ENCODE peak calls at places on chromosomes 7 and 10, in six cellular contexts. D, B, J, C, Y and Z are unnamed samples.

GRCh38 chr7:92723978-92724377 is 112.4 kb downstream of the CDK6 start:
- DNase-seq in D (no peak), B (no peak), J (no peak), C (no peak), Y (no peak), Z (peak)

GRCh38 chr7:91126762-91127161 is 137.5 kb upstream of the FZD1 start:
- DNase-seq in D (no peak), B (no peak), J (no peak), C (no peak), Y (no peak), Z (no peak)

GRCh38 chr7:78224923-78225322 is 426.4 kb downstream of the PHTF2 start:
- DNase-seq in D (no peak), B (no peak), J (no peak), C (no peak), Y (no peak), Z (no peak)

GRCh38 chr10:90930971-90931841 is 10.3 kb upstream of the ANKRD1 start:
- DNase-seq in D (no peak), B (no peak), J (peak), C (no peak), Y (no peak), Z (no peak)

GRCh38 chr10:43380610-43381222 is 9.3 kb downstream of the FXYD4 start:
- DNase-seq in D (peak), B (no peak), J (peak), C (no peak), Y (no peak), Z (no peak)

GRCh38 chr10:70602665-70603438 is at the start of gene PRF1:
- DNase-seq in D (no peak), B (peak), J (no peak), C (no peak), Y (peak), Z (peak)

GRCh38 chr7:70681111-70681846 is 450.7 kb upstream of the GALNT17 start:
- DNase-seq in D (no peak), B (peak), J (no peak), C (no peak), Y (no peak), Z (no peak)

GRCh38 chr7:156616269-156617202 is 24.0 kb upstream of the RNF32 start:
- DNase-seq in D (no peak), B (peak), J (no peak), C (no peak), Y (no peak), Z (no peak)

GRCh38 chr7:92953657-92954056 is 117.3 kb upstream of the CDK6 start:
- DNase-seq in D (no peak), B (no peak), J (no peak), C (no peak), Y (no peak), Z (no peak)

GRCh38 chr10:126171555-126171954 is 216.7 kb downstream of the ADAM12 start:
- DNase-seq in D (no peak), B (no peak), J (no peak), C (no peak), Y (no peak), Z (no peak)
- TF ChIP-seq MAX in D (no peak), B (no peak), J (no peak), C (no peak), Y (no peak), Z (no peak)

GRCh38 chr7:44880317-44881018 is 4.9 kb downstream of the PURB start:
- DNase-seq in D (no peak), B (no peak), J (no peak), C (no peak), Y (no peak), Z (no peak)

GRCh38 chr7:44881066-44881600 is 4.2 kb downstream of the PURB start:
- DNase-seq in D (no peak), B (no peak), J (no peak), C (no peak), Y (no peak), Z (peak)

GRCh38 chr7:44883961-44884360 is 1.4 kb downstream of the PURB start:
- DNase-seq in D (no peak), B (no peak), J (no peak), C (no peak), Y (no peak), Z (no peak)

GRCh38 chr7:44882899-44883298 is 2.4 kb downstream of the PURB start:
- DNase-seq in D (no peak), B (no peak), J (no peak), C (no peak), Y (no peak), Z (peak)

DNA sequence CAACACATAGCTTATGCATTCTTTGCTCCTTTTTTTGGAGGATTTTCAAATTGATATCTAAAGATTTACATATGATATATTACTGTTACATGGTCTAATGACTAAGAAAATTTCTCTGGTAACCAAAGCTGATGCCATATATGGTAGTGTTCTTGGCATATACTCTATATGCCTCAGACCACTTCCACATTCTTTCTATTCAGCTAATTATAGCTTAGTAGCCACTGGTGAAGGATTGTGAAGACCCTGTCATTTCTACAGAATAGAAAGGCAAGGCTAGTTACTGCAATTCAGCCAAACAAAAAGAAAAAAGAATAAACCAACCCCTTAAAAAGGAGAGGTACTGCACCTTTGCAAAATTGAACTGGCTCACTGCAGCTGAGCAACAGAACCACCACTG is 3.7 kb downstream of the PURB start:
- DNase-seq in D (no peak), B (no peak), J (no peak), C (no peak), Y (no peak), Z (peak)
- TF ChIP-seq POLR2A in D (no peak), B (no peak), J (no peak), C (no peak), Y (no peak), Z (no peak)

GRCh38 chr7:53596230-53596629 is 560.8 kb downstream of the POM121L12 start:
- DNase-seq in D (no peak), B (no peak), J (no peak), C (no peak), Y (no peak), Z (peak)
- TF ChIP-seq MAX in D (no peak), B (no peak), J (no peak), C (no peak), Y (no peak), Z (no peak)

DNA sequence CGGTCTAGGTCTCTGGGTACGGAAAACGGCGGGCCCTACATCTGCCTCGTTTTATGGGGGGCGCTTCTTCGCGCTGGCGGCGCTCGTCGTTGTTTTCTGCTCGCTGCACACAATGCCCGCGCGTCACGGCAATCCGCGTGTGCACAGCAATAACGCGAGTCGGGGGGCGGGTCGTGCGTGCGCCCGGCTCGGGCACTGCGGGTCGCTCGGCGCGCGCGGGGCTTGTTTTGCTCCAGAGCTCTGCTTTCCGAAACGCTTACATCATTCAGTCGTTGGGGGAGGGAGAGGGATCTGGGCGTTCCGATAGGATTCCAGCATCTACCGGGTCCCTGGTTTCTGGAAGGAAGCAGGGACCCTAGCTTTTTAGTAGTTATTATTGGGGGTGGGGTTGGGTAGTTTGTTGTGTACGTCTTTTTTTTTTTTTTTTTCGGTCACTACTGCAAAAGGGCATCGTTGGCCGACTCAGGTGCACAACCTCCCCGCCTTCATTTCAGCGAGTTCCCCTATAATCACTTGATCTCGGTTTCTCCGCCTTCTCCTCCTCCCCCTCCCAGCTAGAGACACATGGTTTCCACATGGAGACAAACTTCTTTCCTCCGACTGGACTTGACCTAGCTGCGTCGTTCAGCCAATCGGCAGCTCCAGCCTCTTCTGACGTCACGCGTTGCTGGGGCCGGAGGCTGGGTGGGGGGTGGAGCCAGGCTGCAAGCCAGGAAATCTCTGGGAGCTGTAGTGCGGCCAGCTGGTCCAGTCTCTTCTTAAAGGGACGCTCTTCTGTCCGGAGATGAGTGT is 3.5 kb downstream of the MXI1 start:
- DNase-seq in D (peak), B (peak), J (peak), C (peak), Y (peak), Z (peak)
- TF ChIP-seq POLR2A in D (peak), B (peak), J (no peak), C (peak), Y (peak), Z (peak)

GRCh38 chr10:24440817-24441790 is 232.2 kb downstream of the KIAA1217 start:
- DNase-seq in D (no peak), B (no peak), J (no peak), C (no peak), Y (no peak), Z (no peak)

GRCh38 chr10:24435374-24435773 is 226.4 kb downstream of the KIAA1217 start:
- DNase-seq in D (no peak), B (no peak), J (no peak), C (no peak), Y (no peak), Z (no peak)

GRCh38 chr10:24437302-24437701 is 228.4 kb downstream of the KIAA1217 start:
- DNase-seq in D (no peak), B (no peak), J (no peak), C (no peak), Y (no peak), Z (no peak)

GRCh38 chr10:24439935-24440334 is 231.0 kb downstream of the KIAA1217 start:
- DNase-seq in D (no peak), B (no peak), J (no peak), C (no peak), Y (no peak), Z (no peak)

DNA sequence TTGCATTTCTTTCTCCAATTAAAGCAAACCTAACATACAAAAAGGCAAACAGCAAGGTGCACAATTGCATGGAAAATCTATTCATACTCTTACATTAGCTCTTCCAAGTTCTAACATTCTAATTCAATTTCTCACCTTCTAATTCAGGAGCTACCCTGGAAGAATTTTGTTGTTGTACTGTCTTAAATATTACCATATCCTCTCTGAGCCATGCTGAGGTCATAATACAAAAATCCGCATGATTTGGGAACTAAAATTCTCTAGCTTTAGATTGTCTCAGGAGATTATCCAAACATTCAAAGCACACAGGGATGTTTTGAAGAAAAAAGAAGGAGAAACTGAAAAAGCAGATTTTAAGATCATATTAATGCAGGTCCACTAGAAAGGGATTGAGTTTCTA is 229.9 kb downstream of the KIAA1217 start:
- DNase-seq in D (no peak), B (no peak), J (no peak), C (no peak), Y (no peak), Z (no peak)
- TF ChIP-seq MAX in D (no peak), B (no peak), J (no peak), C (no peak), Y (no peak), Z (no peak)

GRCh38 chr7:5594616-5595544 is 171.2 kb upstream of the TNRC18 start:
- DNase-seq in D (no peak), B (peak), J (no peak), C (no peak), Y (peak), Z (peak)
- TF ChIP-seq POLR2A in D (no peak), B (peak), J (no peak), C (peak), Y (no peak), Z (peak)

DNA sequence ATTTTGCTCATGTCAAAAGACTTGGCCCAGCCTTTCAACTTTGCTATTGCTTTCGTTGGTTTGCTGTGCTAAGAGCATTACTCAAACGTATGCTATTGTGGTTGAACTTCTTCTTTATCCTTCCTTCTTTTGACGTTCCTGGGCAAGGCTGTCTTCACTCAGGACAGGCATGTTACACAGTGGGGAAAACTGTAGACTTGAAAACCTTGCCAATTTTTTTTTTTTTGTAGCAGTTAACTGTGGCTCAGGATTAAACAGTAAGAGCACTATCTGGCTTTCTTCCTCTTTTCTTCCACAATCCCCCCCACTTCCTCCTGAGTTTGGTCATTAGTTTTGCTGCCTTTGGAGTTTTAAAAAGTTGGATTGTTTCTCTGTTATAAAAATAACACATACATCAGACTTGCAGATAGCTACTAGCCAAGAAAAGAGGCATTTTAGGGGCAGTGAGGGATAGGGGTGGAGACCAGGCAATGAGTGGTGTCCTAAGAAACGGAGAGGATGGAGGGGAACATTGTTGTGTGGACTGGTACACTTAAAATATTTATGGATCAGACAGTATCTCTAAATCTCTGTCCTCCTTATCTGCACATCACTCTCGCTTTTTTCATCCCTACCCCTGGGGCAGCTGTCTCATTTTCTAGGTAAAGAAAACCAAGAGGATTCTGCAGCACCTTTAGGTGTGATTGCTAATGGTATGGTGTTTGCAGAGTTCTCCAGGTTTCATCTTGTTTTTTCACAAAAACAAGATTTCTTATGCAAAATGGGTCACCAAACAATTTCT is 181.7 kb downstream of the LRMDA start:
- DNase-seq in D (no peak), B (no peak), J (no peak), C (peak), Y (no peak), Z (peak)
- TF ChIP-seq MAX in D (no peak), B (no peak), J (no peak), C (no peak), Y (no peak), Z (no peak)